ENCODE peak calls at places on chromosomes 11 and 22, in eight cellular contexts. P is transverse colon, O is choroid plexus epithelial cell, Z is mammary epithelial cell, D is cardiac fibroblast, B is fibroblast of lung, I is Caco-2, W is uterus. R is an unnamed sample.

GRCh38 chr22:27387561-27387960 is 414.0 kb downstream of the MN1 start:
- DNase-seq in P (no peak), O (no peak), Z (no peak), D (no peak), B (no peak), I (no peak), W (no peak), R (no peak)

GRCh38 chr22:33563568-33563967 is 356.7 kb downstream of the LARGE1 start:
- DNase-seq in P (no peak), O (no peak), Z (no peak), D (no peak), B (no peak), I (no peak), W (no peak), R (no peak)

GRCh38 chr11:119103793-119104192 is 2.1 kb upstream of the DPAGT1 start:
- DNase-seq in P (no peak), O (peak; percentile 32), Z (no peak), D (no peak), B (no peak), I (no peak), W (no peak), R (no peak)

GRCh38 chr11:35389897-35390462 is 29.4 kb downstream of the SLC1A2 start:
- DNase-seq in P (no peak), O (no peak), Z (no peak), D (no peak), B (no peak), I (no peak), W (no peak), R (no peak)

GRCh38 chr11:134481135-134481534 is 69.1 kb upstream of the B3GAT1 start:
- DNase-seq in P (no peak), O (no peak), Z (no peak), D (no peak), B (no peak), I (no peak), W (no peak), R (no peak)

GRCh38 chr11:80846979-80847378 is 1406.1 kb upstream of the TENM4 start:
- DNase-seq in P (no peak), O (no peak), Z (no peak), D (peak; percentile 3), B (no peak), I (no peak), W (no peak), R (peak; percentile 73)

GRCh38 chr22:23446796-23447350 is 133.2 kb downstream of the IGLL1 start:
- DNase-seq in P (no peak), O (no peak), Z (no peak), D (no peak), B (no peak), I (no peak), W (no peak), R (no peak)

GRCh38 chr11:129695543-129696308 is 119.9 kb upstream of the TMEM45B start:
- DNase-seq in P (peak; percentile 80), O (peak; percentile 59), Z (peak; percentile 37), D (peak; percentile 37), B (peak; percentile 39), I (peak; percentile 76), W (no peak), R (peak; percentile 28)

GRCh38 chr11:70481625-70482528 is 83.5 kb downstream of the CTTN start:
- DNase-seq in P (peak; percentile 34), O (peak; percentile 22), Z (peak; percentile 69), D (peak; percentile 73), B (peak; percentile 82), I (peak; percentile 73), W (no peak), R (no peak)

GRCh38 chr11:118908931-118909618 is 16.7 kb downstream of the BCL9L start:
- DNase-seq in P (peak; percentile 71), O (peak; percentile 97), Z (peak; percentile 23), D (peak; percentile 84), B (peak; percentile 93), I (peak; percentile 84), W (peak; percentile 95), R (peak; percentile 70)

GRCh38 chr22:43826142-43827093 is 14.3 kb upstream of the EFCAB6 start:
- DNase-seq in P (no peak), O (peak; percentile 67), Z (peak; percentile 68), D (peak; percentile 39), B (peak; percentile 82), I (no peak), W (no peak), R (no peak)

DNA sequence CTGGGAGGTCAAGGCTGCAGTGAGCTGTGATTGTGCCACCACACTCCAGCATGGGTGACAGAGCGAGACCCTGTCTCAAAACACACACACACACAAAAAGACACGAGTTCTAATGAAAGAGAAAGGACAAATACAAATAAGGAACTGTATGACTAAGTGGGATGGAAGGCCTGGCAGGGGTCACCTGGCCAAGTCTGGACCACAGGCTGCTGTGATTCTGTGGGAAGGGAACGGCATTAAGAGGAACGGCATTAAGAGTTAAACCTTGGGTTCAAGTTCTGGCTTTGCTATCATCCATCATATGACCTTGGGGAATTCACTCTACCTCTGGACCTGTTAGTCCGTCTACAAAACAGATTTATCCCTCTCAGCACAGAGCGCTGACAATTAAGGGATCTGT is 47.7 kb downstream of the LRFN4 start:
- DNase-seq in P (no peak), O (peak; percentile 62), Z (no peak), D (no peak), B (peak; percentile 81), I (no peak), W (no peak), R (no peak)
- H3K4me3 ChIP-seq in P (no peak overlapping the region), O (peak overlapping the region; percentile 16), Z (peak overlapping the region; percentile 68), D (no peak overlapping the region), B (no peak overlapping the region), I (no peak overlapping the region), W (no peak overlapping the region), R (no peak overlapping the region)

GRCh38 chr22:20092477-20092854 is 12.4 kb downstream of the DGCR8 start:
- DNase-seq in P (no peak), O (no peak), Z (no peak), D (no peak), B (no peak), I (no peak), W (no peak), R (no peak)
- H3K4me3 ChIP-seq in P (no peak overlapping the region), O (no peak overlapping the region), Z (no peak overlapping the region), D (no peak overlapping the region), B (no peak overlapping the region), I (no peak overlapping the region), W (no peak overlapping the region), R (no peak overlapping the region)

DNA sequence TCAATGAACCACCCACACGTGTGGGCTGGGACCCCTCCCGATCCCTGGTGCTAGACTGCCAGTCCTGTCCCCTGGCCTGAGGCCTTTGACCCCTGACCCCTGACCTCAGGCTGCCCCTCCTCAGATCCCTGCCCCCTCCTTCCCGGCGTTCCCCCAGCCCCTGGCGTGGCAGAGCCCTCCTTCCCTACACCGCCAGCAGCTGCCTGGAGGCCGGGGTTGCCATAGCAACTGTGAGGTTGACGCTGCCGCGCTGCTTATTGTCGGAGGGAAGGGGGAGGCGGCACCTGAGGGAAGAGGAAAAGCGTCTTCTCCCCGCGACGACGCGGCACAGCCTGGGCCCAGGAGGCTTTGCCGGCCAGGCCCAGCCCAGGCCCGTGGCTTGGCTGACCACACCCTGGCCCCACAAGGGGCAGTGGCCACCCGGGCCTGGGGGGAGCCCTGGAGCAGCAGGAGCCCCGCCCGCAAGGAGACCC is 32.6 kb downstream of the SHANK3 start:
- DNase-seq in P (no peak), O (peak; percentile 87), Z (no peak), D (peak; percentile 17), B (peak; percentile 83), I (no peak), W (peak; percentile 39), R (peak; percentile 52)
- H3K4me3 ChIP-seq in P (no peak overlapping the region), O (peak overlapping the region; percentile 49), Z (no peak overlapping the region), D (no peak overlapping the region), B (no peak overlapping the region), I (no peak overlapping the region), W (no peak overlapping the region), R (no peak overlapping the region)

GRCh38 chr11:94650756-94651155 is 83.6 kb downstream of the PIWIL4 start:
- DNase-seq in P (peak; percentile 17), O (peak; percentile 76), Z (no peak), D (peak; percentile 73), B (no peak), I (no peak), W (peak; percentile 76), R (no peak)
- H3K4me3 ChIP-seq in P (no peak overlapping the region), O (no peak overlapping the region), Z (no peak overlapping the region), D (no peak overlapping the region), B (no peak overlapping the region), I (no peak overlapping the region), W (no peak overlapping the region), R (no peak overlapping the region)